ENCODE peak calls at places on chromosomes 1 and 21, in six cellular contexts. L is GM12892, Y is SK-N-SH, Z is breast epithelium, A is endothelial cell of umbilical vein, Q is Panc1. E is an unnamed sample.

GRCh38 chr1:163273766-163274441 is 47.9 kb upstream of the NUF2 start:
- DNase-seq in A (no peak), Z (no peak), L (no peak), Q (no peak), Y (no peak), E (no peak)

GRCh38 chr1:55311057-55311631 is 96.0 kb upstream of the USP24 start:
- DNase-seq in A (no peak), Z (no peak), Q (no peak), Y (peak; percentile 71), L (no peak), E (no peak)

GRCh38 chr21:42108554-42108885 is 37.4 kb downstream of the UMODL1 start:
- DNase-seq in L (no peak), Z (no peak), Q (no peak), A (no peak), Y (no peak), E (no peak)

GRCh38 chr1:9256332-9256731 is 21.8 kb downstream of the H6PD start:
- DNase-seq in Z (no peak), A (no peak), L (no peak), Y (no peak), Q (no peak), E (no peak)

GRCh38 chr1:81590171-81590570 is 210.6 kb upstream of the ADGRL2 start:
- DNase-seq in Z (no peak), L (no peak), A (no peak), Q (no peak), Y (no peak), E (no peak)

GRCh38 chr1:109763646-109764415 is at the start of gene EPS8L3:
- DNase-seq in A (no peak), Y (no peak), Z (no peak), L (no peak), Q (no peak), E (peak; percentile 94)

GRCh38 chr1:161189036-161189435 is 9.8 kb downstream of the ADAMTS4 start:
- DNase-seq in Y (no peak), L (no peak), Q (no peak), Z (no peak), A (no peak), E (no peak)

GRCh38 chr1:67451815-67452214 is 21.6 kb upstream of the SERBP1 start:
- DNase-seq in Y (no peak), Q (no peak), A (no peak), Z (no peak), L (no peak), E (no peak)

GRCh38 chr1:211938473-211939080 is 96.8 kb downstream of the INTS7 start:
- DNase-seq in Y (no peak), L (no peak), Q (no peak), A (no peak), Z (no peak), E (no peak)

GRCh38 chr1:37851782-37852210 is 7.6 kb downstream of the MTF1 start:
- DNase-seq in Q (no peak), Z (no peak), Y (no peak), L (no peak), A (peak; percentile 18), E (no peak)

GRCh38 chr1:183480971-183481431 is 8.7 kb downstream of the SMG7 start:
- DNase-seq in A (peak; percentile 51), Q (no peak), L (no peak), Z (no peak), Y (no peak), E (no peak)

GRCh38 chr1:6384962-6385672 is 8.4 kb downstream of the ACOT7 start:
- DNase-seq in Y (peak; percentile 84), Q (no peak), Z (no peak), A (no peak), L (no peak), E (no peak)

GRCh38 chr1:9996624-9997582 is at the start of gene RBP7:
- DNase-seq in L (peak; percentile 38), Y (peak; percentile 75), A (no peak), Z (no peak), Q (no peak), E (peak; percentile 10)

GRCh38 chr1:109498161-109498801 is 4.4 kb downstream of the CYB561D1 start:
- DNase-seq in A (peak; percentile 48), Z (no peak), Q (no peak), Y (peak; percentile 87), L (no peak), E (no peak)

GRCh38 chr1:38235705-38236104 is 189.1 kb upstream of the POU3F1 start:
- DNase-seq in L (no peak), A (no peak), Z (no peak), Q (no peak), Y (no peak), E (no peak)

GRCh38 chr1:92376345-92376744 is 77.5 kb downstream of the RPAP2 start:
- DNase-seq in Q (no peak), A (peak; percentile 63), Y (no peak), L (no peak), Z (no peak), E (no peak)

GRCh38 chr1:15960808-15961207 is 15.1 kb downstream of the ZBTB17 start:
- DNase-seq in Q (no peak), L (no peak), A (no peak), Z (no peak), Y (no peak), E (no peak)

GRCh38 chr1:51610637-51611036 is 6.3 kb upstream of the OSBPL9 start:
- DNase-seq in Y (no peak), Q (no peak), Z (no peak), A (no peak), L (no peak), E (no peak)

GRCh38 chr1:154941332-154941995 is 4.9 kb upstream of the PMVK start:
- DNase-seq in A (no peak), Q (no peak), L (no peak), Y (peak; percentile 65), Z (no peak), E (no peak)

GRCh38 chr1:62311473-62311943 is 7.7 kb downstream of the KANK4 start:
- DNase-seq in Z (no peak), L (no peak), A (no peak), Y (no peak), Q (no peak), E (no peak)

GRCh38 chr1:188937965-188938551 is 1539.6 kb downstream of the BRINP3 start:
- DNase-seq in L (no peak), A (peak; percentile 53), Z (no peak), Y (no peak), Q (peak; percentile 12), E (no peak)

GRCh38 chr1:157363660-157364140 is 188.6 kb downstream of the FCRL5 start:
- DNase-seq in Y (peak; percentile 30), Z (no peak), A (peak; percentile 45), Q (peak; percentile 17), L (peak; percentile 31), E (peak; percentile 45)

GRCh38 chr1:184298321-184299052 is 88.3 kb upstream of the C1orf21 start:
- DNase-seq in L (no peak), A (peak; percentile 17), Z (no peak), Q (no peak), Y (peak; percentile 16), E (no peak)

GRCh38 chr1:15974855-15975254 is 1.0 kb downstream of the ZBTB17 start:
- DNase-seq in Q (no peak), Z (no peak), L (no peak), Y (no peak), A (no peak), E (no peak)

GRCh38 chr1:88736633-88737248 is 52.7 kb downstream of the PKN2 start:
- DNase-seq in Y (no peak), A (peak; percentile 31), Z (no peak), Q (no peak), L (no peak), E (no peak)

GRCh38 chr1:159212596-159212995 is 7.9 kb downstream of the ACKR1 start:
- DNase-seq in A (no peak), Q (no peak), Z (no peak), Y (no peak), L (no peak), E (no peak)

GRCh38 chr1:89719502-89720306 is 86.8 kb downstream of the LRRC8C start:
- DNase-seq in Z (no peak), A (peak; percentile 89), Y (peak; percentile 41), L (no peak), Q (no peak), E (no peak)

GRCh38 chr1:161209790-161210409 is 5.2 kb upstream of the FCER1G start:
- DNase-seq in A (peak; percentile 62), Q (peak; percentile 51), Y (peak; percentile 84), Z (peak; percentile 66), L (peak; percentile 55), E (peak; percentile 76)

GRCh38 chr1:3365519-3366158 is 88.8 kb upstream of the ARHGEF16 start:
- DNase-seq in Z (no peak), Y (no peak), A (no peak), Q (no peak), L (no peak), E (no peak)
- TF ChIP-seq POLR2AphosphoS5 in Z (no peak), Y (no peak), A (no peak), Q (no peak), L (no peak), E (no peak)

DNA sequence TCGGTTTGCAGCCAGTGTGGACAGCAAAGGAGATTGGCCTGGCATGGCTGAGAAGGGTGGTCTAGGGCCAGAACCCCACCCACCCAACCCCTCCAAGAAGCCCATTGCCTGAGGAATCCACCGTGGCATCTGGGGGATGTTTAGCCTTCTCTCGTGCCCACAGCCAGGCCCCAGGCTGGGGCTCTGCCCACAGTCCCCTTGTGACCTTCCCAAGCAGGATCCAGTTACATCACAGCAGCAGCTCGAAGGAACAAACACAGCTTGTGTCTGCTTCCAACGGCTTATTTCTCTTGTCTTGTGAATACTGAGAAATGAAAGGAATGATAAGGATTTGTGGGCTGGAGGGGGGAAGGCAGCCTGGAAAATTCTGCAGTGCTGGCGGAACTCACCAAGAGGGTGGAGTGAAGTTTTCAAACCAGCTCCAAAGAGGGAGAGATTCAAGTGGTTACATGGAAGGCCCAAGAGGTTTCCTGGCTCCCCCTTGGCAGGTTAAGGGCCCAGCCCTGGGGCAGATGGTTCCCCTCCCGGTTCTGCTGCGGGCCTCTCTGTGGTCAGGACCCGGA is 61.6 kb downstream of the DHRS3 start:
- DNase-seq in Y (no peak), A (no peak), Q (no peak), Z (peak; percentile 68), L (no peak), E (peak; percentile 39)
- TF ChIP-seq POLR2AphosphoS5 in Y (peak; percentile 24), A (no peak), Q (no peak), Z (peak; percentile 76), L (no peak), E (peak; percentile 63)

DNA sequence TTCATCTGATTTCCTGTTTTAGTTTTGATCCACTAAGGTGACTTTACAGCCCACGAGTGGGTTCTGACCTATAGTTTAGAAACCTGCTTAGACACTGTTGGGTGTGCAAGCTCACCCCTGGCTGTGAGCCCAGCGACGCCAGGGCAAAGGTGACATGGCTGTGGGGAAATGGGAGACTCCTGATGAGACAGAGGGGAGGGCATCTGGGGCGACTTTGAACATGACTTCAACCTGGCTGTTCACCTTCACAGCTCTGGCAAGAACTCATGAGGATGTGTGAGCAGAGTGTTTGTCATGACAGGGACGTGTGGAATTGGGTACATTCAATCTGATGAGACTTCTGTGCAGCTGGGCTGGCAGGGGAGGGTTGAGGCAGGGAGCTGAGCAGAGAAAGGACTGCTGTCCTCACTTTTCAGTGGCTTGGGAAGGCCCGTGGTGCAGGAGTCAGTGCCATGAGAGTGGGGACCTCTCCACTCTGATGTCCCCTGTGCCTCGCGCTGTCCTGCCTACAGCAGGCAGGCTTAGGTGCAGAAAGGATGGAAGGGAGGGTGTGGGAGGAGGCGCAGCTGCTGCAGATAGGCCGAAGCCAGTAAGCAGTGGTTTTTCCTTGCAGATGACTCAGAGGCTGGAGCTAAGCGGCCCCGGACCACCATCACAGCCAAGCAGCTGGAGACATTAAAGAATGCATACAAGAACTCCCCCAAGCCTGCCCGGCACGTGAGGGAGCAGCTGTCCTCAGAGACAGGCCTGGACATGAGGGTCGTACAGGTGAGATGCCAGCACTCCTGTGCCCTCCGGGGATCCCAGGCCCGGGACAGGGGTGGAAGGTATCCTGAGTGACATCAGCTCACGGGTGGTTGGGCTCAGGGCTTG is 40.9 kb downstream of the LHX4 start:
- DNase-seq in A (no peak), Y (no peak), Q (no peak), L (no peak), Z (no peak), E (peak; percentile 69)
- TF ChIP-seq POLR2AphosphoS5 in A (no peak), Y (no peak), Q (no peak), L (no peak), Z (no peak), E (no peak)

GRCh38 chr1:204709960-204710912 is 24.7 kb upstream of the LRRN2 start:
- DNase-seq in Q (no peak), Y (no peak), A (no peak), L (no peak), Z (no peak), E (no peak)
- TF ChIP-seq POLR2AphosphoS5 in Q (no peak), Y (no peak), A (no peak), L (no peak), Z (no peak), E (no peak)